ENCODE peak calls at places on chromosomes 3 and 15, in six cellular contexts. H, D, I, G, Z and V are unnamed samples. For H3K4me1, the result is how much of the 10 kb centered on the place peaks cover.

GRCh38 chr15:63172376-63173115 is 15.3 kb upstream of the RPS27L start:
- DNase-seq in H (peak), D (peak), I (no peak), G (no peak), Z (no peak), V (no peak)

GRCh38 chr3:14581334-14582072 is 41.4 kb upstream of the GRIP2 start:
- DNase-seq in H (no peak), D (no peak), I (peak), G (no peak), Z (no peak), V (no peak)

GRCh38 chr3:191499307-191500125 is 38.6 kb downstream of the PYDC2 start:
- DNase-seq in H (peak), D (peak), I (peak), G (peak), Z (peak), V (peak)

GRCh38 chr3:17707813-17708543 is 34.5 kb downstream of the TBC1D5 start:
- DNase-seq in H (no peak), D (no peak), I (no peak), G (peak), Z (no peak), V (no peak)

GRCh38 chr3:139537325-139537724 is 2.2 kb downstream of the RBP1 start:
- DNase-seq in H (peak), D (no peak), I (no peak), G (peak), Z (no peak), V (no peak)

GRCh38 chr3:141240290-141241247 is 8.9 kb downstream of the PXYLP1 start:
- DNase-seq in H (no peak), D (no peak), I (no peak), G (peak), Z (no peak), V (no peak)

GRCh38 chr3:9769426-9770275 is at the start of gene CAMK1:
- DNase-seq in H (peak), D (peak), I (peak), G (peak), Z (peak), V (peak)

GRCh38 chr15:80970018-80970657 is 19.5 kb downstream of the MESD start:
- DNase-seq in H (peak), D (peak), I (peak), G (peak), Z (peak), V (no peak)

GRCh38 chr3:176351408-176351807 is 845.9 kb downstream of the TBL1XR1 start:
- DNase-seq in H (no peak), D (no peak), I (no peak), G (peak), Z (no peak), V (no peak)

GRCh38 chr15:67224889-67225288 is 29.6 kb downstream of the AAGAB start:
- DNase-seq in H (peak), D (no peak), I (no peak), G (no peak), Z (no peak), V (no peak)

GRCh38 chr3:9198261-9198660 is 51.2 kb downstream of the SRGAP3 start:
- DNase-seq in H (no peak), D (no peak), I (no peak), G (no peak), Z (no peak), V (no peak)

GRCh38 chr3:148604270-148605085 is 93.2 kb upstream of the AGTR1 start:
- DNase-seq in H (peak), D (no peak), I (no peak), G (peak), Z (no peak), V (no peak)

GRCh38 chr3:181252626-181253025 is 263.1 kb upstream of the DNAJC19 start:
- DNase-seq in H (no peak), D (no peak), I (no peak), G (no peak), Z (no peak), V (no peak)

GRCh38 chr15:39084683-39085530 is 496.0 kb upstream of the THBS1 start:
- DNase-seq in H (no peak), D (no peak), I (peak), G (peak), Z (no peak), V (no peak)

GRCh38 chr15:98043160-98044059 is 82.9 kb downstream of the ARRDC4 start:
- DNase-seq in H (no peak), D (no peak), I (peak), G (no peak), Z (no peak), V (no peak)

GRCh38 chr3:190031887-190032752 is 88.6 kb downstream of the P3H2 start:
- DNase-seq in H (no peak), D (no peak), I (no peak), G (peak), Z (no peak), V (no peak)

GRCh38 chr15:57118013-57118799 is 199.8 kb downstream of the TCF12 start:
- DNase-seq in H (peak), D (no peak), I (no peak), G (peak), Z (no peak), V (no peak)

GRCh38 chr3:128307781-128308469 is 154.6 kb downstream of the EEFSEC start:
- DNase-seq in H (no peak), D (no peak), I (no peak), G (no peak), Z (no peak), V (no peak)

GRCh38 chr15:64699767-64700388 is 75.5 kb downstream of the RBPMS2 start:
- DNase-seq in H (peak), D (peak), I (peak), G (peak), Z (peak), V (no peak)

GRCh38 chr3:126523745-126524428 is at the start of gene CHST13:
- DNase-seq in H (peak), D (peak), I (peak), G (peak), Z (peak), V (peak)

GRCh38 chr3:160008979-160009378 is 20.3 kb downstream of the IL12A start:
- DNase-seq in H (no peak), D (no peak), I (no peak), G (no peak), Z (no peak), V (no peak)

GRCh38 chr15:64596701-64597468 is 136.5 kb downstream of the ZNF609 start:
- DNase-seq in H (peak), D (peak), I (peak), G (peak), Z (no peak), V (no peak)

GRCh38 chr3:8641472-8641871 is 3.1 kb downstream of the SSUH2 start:
- DNase-seq in H (no peak), D (no peak), I (no peak), G (no peak), Z (no peak), V (no peak)

GRCh38 chr3:69116897-69117296 is 5.5 kb downstream of the LMOD3 start:
- DNase-seq in H (no peak), D (no peak), I (peak), G (no peak), Z (no peak), V (no peak)

GRCh38 chr3:171876651-171877272 is 33.6 kb downstream of the TMEM212 start:
- DNase-seq in H (peak), D (no peak), I (no peak), G (peak), Z (no peak), V (no peak)

GRCh38 chr15:80309769-80310384 is 57.9 kb upstream of the CTXND1 start:
- DNase-seq in H (peak), D (peak), I (peak), G (peak), Z (no peak), V (no peak)

GRCh38 chr3:65936908-65937638 is 101.6 kb downstream of the MAGI1 start:
- DNase-seq in H (peak), D (no peak), I (no peak), G (no peak), Z (no peak), V (no peak)

GRCh38 chr3:129422897-129423296 is 5.5 kb downstream of the EFCAB12 start:
- DNase-seq in H (no peak), D (no peak), I (no peak), G (no peak), Z (no peak), V (no peak)

GRCh38 chr3:190120161-190121060 is at the start of gene P3H2:
- DNase-seq in H (peak), D (peak), I (peak), G (peak), Z (peak), V (peak)

GRCh38 chr3:72487078-72487765 is 361.0 kb downstream of the SHQ1 start:
- DNase-seq in H (peak), D (no peak), I (peak), G (peak), Z (peak), V (no peak)

GRCh38 chr3:47298439-47298838 is 15.7 kb downstream of the KLHL18 start:
- DNase-seq in H (no peak), D (no peak), I (no peak), G (no peak), Z (no peak), V (no peak)

GRCh38 chr3:124615896-124616543 is 114.2 kb upstream of the UMPS start:
- DNase-seq in H (no peak), D (peak), I (peak), G (no peak), Z (peak), V (no peak)

GRCh38 chr3:16639806-16640205 is 34.6 kb upstream of the DAZL start:
- DNase-seq in H (no peak), D (no peak), I (no peak), G (no peak), Z (no peak), V (no peak)

GRCh38 chr3:39541917-39542329 is 74.4 kb downstream of the MOBP start:
- DNase-seq in H (peak), D (peak), I (no peak), G (peak), Z (no peak), V (no peak)

GRCh38 chr3:119322523-119323400 is 28.6 kb downstream of the ARHGAP31 start:
- DNase-seq in H (peak), D (peak), I (peak), G (peak), Z (peak), V (peak)
- H3K4me1 ChIP-seq in H (under half), D (under half), I (under half), G (under half), Z (under half), V (under half)

DNA sequence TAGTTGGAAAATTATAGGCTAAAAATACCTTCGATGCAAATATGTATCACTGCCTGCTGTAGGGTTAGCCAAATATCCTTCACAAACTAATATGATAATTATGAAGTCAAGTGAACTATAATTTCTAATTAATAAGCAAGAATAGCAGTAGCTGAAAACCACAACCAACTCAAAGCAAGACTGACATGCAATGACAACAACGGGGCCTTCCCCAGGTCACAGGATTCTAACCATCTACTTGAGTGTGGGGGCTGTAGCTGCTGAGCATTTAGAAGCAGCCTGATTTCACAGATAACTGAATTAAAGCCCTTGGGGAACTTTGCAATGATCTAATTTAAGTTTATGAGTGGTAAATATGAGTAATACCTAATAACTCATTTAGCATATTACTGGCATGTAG is 31.0 kb downstream of the DGKG start:
- DNase-seq in H (no peak), D (no peak), I (no peak), G (no peak), Z (no peak), V (no peak)
- H3K4me1 ChIP-seq in H (under half), D (under half), I (under half), G (under half), Z (under half), V (under half)

DNA sequence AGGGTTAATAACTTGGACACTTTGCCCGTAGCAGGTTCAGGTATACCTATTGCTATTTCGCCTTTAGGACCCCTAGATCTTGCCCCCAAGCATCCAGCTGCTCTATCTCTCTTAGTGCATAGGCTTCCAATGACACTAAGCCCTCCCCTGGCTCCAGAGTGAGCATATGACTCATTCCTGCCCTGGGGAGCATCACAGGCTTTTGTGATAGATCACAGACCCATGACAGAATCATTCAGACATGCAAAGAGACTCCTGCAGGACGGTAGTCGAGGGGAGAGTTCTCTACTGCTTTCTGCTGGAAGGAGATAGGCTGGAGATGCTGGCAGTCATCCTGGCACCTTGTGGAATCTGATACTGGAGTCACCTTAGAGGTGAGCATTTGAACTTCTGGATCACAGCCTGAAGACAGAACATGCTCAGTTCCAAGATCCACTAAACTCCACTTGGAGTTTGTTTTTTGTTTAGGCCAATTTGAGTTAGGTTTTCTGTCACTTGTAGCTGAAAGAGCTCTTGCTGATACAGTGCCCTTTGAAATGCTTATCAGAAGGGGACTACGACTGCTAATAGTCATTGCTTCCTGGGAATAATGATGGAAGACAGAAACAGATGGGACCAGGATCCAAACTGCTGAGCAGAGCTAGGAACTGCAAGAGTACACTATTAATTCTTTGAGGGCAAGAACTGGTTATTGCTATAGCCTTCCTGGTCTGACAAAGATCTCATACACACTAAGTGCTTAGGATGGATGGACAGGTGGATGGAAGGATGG is 11.0 kb downstream of the LYSMD2 start:
- DNase-seq in H (peak), D (peak), I (peak), G (peak), Z (peak), V (no peak)
- H3K4me1 ChIP-seq in H (under half), D (under half), I (under half), G (under half), Z (under half), V (under half)

GRCh38 chr15:74385442-74386132 is 18.1 kb upstream of the CYP11A1 start:
- DNase-seq in H (no peak), D (no peak), I (no peak), G (no peak), Z (no peak), V (no peak)

GRCh38 chr15:74383286-74383685 is 15.8 kb upstream of the CYP11A1 start:
- DNase-seq in H (no peak), D (no peak), I (no peak), G (no peak), Z (no peak), V (peak)

GRCh38 chr15:74383695-74384565 is 16.5 kb upstream of the CYP11A1 start:
- DNase-seq in H (peak), D (no peak), I (no peak), G (peak), Z (no peak), V (no peak)

GRCh38 chr15:74386496-74387140 is 19.2 kb upstream of the CYP11A1 start:
- DNase-seq in H (no peak), D (no peak), I (no peak), G (no peak), Z (no peak), V (no peak)

GRCh38 chr15:74384566-74385441 is 17.4 kb upstream of the CYP11A1 start:
- DNase-seq in H (no peak), D (no peak), I (no peak), G (no peak), Z (no peak), V (no peak)
- H3K4me1 ChIP-seq in H (under half), D (under half), I (under half), G (under half), Z (under half), V (under half)